ENCODE peak calls at places on chromosomes 6 and 20, in five cellular contexts. X, L, E, G and M are unnamed samples.

GRCh38 chr6:129744201-129744879 is 34.4 kb upstream of the ARHGAP18 start:
- DNase-seq in X (peak), L (peak), E (no peak), G (no peak), M (no peak)

GRCh38 chr6:24126586-24127192 is 674 bp downstream of the NRSN1 start:
- DNase-seq in X (peak), L (peak), E (no peak), G (peak), M (no peak)

GRCh38 chr6:105985816-105986632 is 100.1 kb upstream of the PRDM1 start:
- DNase-seq in X (no peak), L (no peak), E (no peak), G (peak), M (no peak)

GRCh38 chr6:137767931-137768690 is 98.9 kb upstream of the TNFAIP3 start:
- DNase-seq in X (peak), L (no peak), E (no peak), G (no peak), M (no peak)

GRCh38 chr20:62476074-62476838 is 461 bp upstream of the GATA5 start:
- DNase-seq in X (no peak), L (no peak), E (no peak), G (no peak), M (no peak)

GRCh38 chr6:152811785-152812184 is 61.2 kb downstream of the VIP start:
- DNase-seq in X (no peak), L (no peak), E (no peak), G (no peak), M (no peak)

GRCh38 chr6:44267252-44267651 is 1.9 kb upstream of the NFKBIE start:
- DNase-seq in X (no peak), L (no peak), E (no peak), G (no peak), M (no peak)

GRCh38 chr6:80435457-80435856 is 329.0 kb downstream of the BCKDHB start:
- DNase-seq in X (no peak), L (no peak), E (no peak), G (no peak), M (no peak)

GRCh38 chr20:2865630-2866029 is 7.7 kb upstream of the PTPRA start:
- DNase-seq in X (no peak), L (no peak), E (no peak), G (no peak), M (no peak)

GRCh38 chr6:112501705-112502104 is 154.6 kb downstream of the RFPL4B start:
- DNase-seq in X (peak), L (no peak), E (no peak), G (peak), M (no peak)

GRCh38 chr6:134381926-134382325 is 64.0 kb upstream of the SGK1 start:
- DNase-seq in X (no peak), L (no peak), E (no peak), G (no peak), M (no peak)

GRCh38 chr20:23160536-23161243 is 74.6 kb upstream of the CD93 start:
- DNase-seq in X (no peak), L (no peak), E (no peak), G (no peak), M (no peak)

GRCh38 chr6:154508573-154509375 is 1.7 kb downstream of the CNKSR3 start:
- DNase-seq in X (peak), L (no peak), E (no peak), G (no peak), M (no peak)

GRCh38 chr20:46954490-46955038 is 59.9 kb downstream of the EYA2 start:
- DNase-seq in X (peak), L (peak), E (no peak), G (no peak), M (no peak)

GRCh38 chr20:47675190-47676142 is 109.8 kb downstream of the SULF2 start:
- DNase-seq in X (no peak), L (no peak), E (no peak), G (no peak), M (no peak)

GRCh38 chr6:13282393-13283069 is 45.8 kb downstream of the TBC1D7 start:
- DNase-seq in X (no peak), L (no peak), E (no peak), G (no peak), M (no peak)

GRCh38 chr6:121504227-121504626 is 68.8 kb downstream of the GJA1 start:
- DNase-seq in X (peak), L (peak), E (no peak), G (no peak), M (no peak)

GRCh38 chr6:129852257-129852858 is 8.8 kb downstream of the TMEM244 start:
- DNase-seq in X (peak), L (no peak), E (no peak), G (no peak), M (no peak)

GRCh38 chr6:113674075-113674474 is 183.1 kb upstream of the MARCKS start:
- DNase-seq in X (no peak), L (no peak), E (no peak), G (no peak), M (no peak)

GRCh38 chr20:45087115-45087785 is 13.7 kb downstream of the KCNS1 start:
- DNase-seq in X (no peak), L (no peak), E (no peak), G (no peak), M (no peak)

GRCh38 chr6:147972436-147972835 is 370.2 kb upstream of the SASH1 start:
- DNase-seq in X (no peak), L (no peak), E (no peak), G (no peak), M (no peak)

GRCh38 chr20:32482251-32483220 is 102.6 kb downstream of the NOL4L start:
- DNase-seq in X (no peak), L (no peak), E (no peak), G (peak), M (peak)

GRCh38 chr20:13220857-13221297 is at the start of gene ISM1:
- DNase-seq in X (no peak), L (peak), E (no peak), G (peak), M (no peak)

GRCh38 chr6:15994814-15995459 is 133.9 kb upstream of the MYLIP start:
- DNase-seq in X (no peak), L (no peak), E (no peak), G (no peak), M (no peak)

GRCh38 chr6:3152689-3153088 is 4.7 kb downstream of the TUBB2A start:
- DNase-seq in X (no peak), L (no peak), E (no peak), G (no peak), M (no peak)

GRCh38 chr6:3162565-3163247 is 5.4 kb upstream of the TUBB2A start:
- DNase-seq in X (peak), L (peak), E (peak), G (peak), M (peak)

GRCh38 chr6:3159805-3160781 is 2.7 kb upstream of the TUBB2A start:
- DNase-seq in X (no peak), L (no peak), E (peak), G (no peak), M (no peak)

GRCh38 chr6:3162067-3162497 is 4.7 kb upstream of the TUBB2A start:
- DNase-seq in X (no peak), L (no peak), E (no peak), G (no peak), M (no peak)

GRCh38 chr6:3157151-3157933 is at the start of gene TUBB2A:
- DNase-seq in X (peak), L (peak), E (peak), G (peak), M (peak)
- TF ChIP-seq CTCF in X (peak), L (peak), E (peak), G (peak), M (peak)

GRCh38 chr6:123965894-123966293 is 162.2 kb downstream of the NKAIN2 start:
- DNase-seq in X (peak), L (no peak), E (no peak), G (peak), M (no peak)
- TF ChIP-seq CTCF in X (peak), L (no peak), E (no peak), G (peak), M (peak)

GRCh38 chr20:1392693-1393506 is at the start of gene FKBP1A:
- DNase-seq in X (peak), L (peak), E (peak), G (peak), M (peak)
- TF ChIP-seq CTCF in X (peak), L (no peak), E (no peak), G (peak), M (no peak)

DNA sequence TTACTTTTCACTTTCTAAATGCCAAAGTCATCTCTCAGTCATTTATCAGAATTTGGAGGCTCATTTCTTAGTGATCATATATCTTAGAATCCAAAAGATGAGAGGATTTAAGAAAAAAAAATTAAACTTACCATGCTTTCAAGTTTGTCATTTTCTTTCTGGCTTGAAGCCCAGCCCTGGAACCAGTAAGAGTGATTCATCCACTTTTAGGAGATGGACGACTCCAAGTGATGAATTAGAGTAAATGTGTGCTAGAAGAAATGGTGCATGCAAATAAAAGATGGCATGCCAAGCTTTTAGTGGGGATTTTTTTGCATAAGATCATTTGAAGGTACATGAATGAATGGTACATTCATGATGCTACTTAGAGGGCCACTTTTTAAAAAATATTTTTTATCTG is 20.1 kb downstream of the PLCB1 start:
- DNase-seq in X (peak), L (no peak), E (no peak), G (no peak), M (no peak)
- TF ChIP-seq CTCF in X (no peak), L (no peak), E (no peak), G (no peak), M (no peak)

GRCh38 chr6:27753668-27754407 is 158.4 kb downstream of the OR2B2 start:
- DNase-seq in X (peak), L (peak), E (peak), G (peak), M (no peak)
- TF ChIP-seq CTCF in X (no peak), L (no peak), E (no peak), G (peak), M (no peak)

DNA sequence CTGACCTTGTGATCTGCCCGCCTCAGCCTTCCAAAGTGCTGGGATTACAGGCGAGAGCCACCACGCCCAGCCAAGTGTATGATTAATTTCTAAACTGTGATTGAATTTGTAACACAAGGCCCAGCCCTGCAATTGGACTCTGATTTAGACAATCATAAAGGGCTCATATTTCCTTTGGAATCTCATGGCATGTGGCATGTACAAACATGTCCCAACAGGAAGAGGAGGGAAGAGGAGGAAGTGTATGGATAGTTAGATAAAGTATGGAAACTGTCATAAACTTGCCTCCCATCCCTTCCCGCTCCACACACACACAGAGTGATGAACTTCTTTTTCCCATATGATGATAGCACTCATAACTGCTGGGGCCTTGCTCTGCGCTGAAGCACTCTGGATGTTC is 27.2 kb upstream of the QKI start:
- DNase-seq in X (peak), L (no peak), E (no peak), G (no peak), M (no peak)
- TF ChIP-seq CTCF in X (no peak), L (no peak), E (no peak), G (no peak), M (no peak)

DNA sequence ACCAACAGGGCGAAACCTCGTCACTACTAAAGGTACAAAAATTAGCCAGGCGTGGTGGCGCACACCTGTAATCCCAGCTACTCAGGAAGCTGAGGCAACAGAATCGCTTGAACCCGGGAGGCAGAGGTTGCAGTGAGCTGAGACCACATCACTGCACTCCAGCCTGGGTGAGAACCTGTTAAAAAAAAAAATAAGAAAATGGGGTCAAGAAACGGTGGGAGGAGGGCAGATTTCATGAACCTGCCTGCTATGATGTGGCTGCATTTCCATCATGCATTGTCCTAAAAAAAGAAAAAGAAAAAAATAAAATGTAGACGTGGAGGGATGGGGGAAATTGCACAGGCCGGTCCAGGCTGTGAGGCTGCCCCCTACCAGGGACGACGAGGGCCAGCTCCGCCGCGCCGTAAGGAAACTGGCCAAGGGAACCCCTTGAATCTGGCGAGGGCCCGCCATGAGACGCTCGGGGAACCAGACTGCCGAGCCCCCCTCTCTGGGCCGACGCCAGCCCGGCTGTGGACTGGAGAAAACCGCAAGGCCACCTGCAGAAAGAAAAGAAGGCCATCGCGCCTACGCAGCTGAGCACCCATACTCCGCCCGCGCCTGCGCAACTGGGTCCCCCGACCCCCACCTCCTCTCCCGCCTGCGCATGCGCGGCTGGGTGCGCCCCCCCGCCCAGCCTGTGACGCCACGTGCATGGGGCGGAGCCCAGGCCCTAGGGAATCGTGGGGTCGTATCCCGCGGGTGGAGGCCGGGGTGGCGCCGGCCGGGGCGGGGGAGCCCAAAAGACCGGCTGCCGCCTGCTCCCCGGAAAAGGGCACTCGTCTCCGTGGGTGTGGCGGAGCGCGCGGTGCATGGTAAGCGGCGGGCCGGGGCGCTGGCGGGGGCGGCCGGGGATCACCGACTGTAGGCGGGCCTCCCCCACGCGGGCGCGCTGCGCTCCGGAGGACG is at the start of gene ENTPD6:
- DNase-seq in X (peak), L (peak), E (peak), G (peak), M (peak)
- TF ChIP-seq CTCF in X (peak), L (peak), E (no peak), G (no peak), M (peak)